ENCODE peak calls at places on chromosome 6, in six cellular contexts. L, Q, K, X, E and Z are unnamed samples. For H3K36me3, the result is how much of the 10 kb centered on the place peaks cover.

GRCh38 chr6:18388942-18389341 is 1.8 kb downstream of the RNF144B start:
- DNase-seq in L (no peak), Q (peak), K (no peak), X (peak), E (peak), Z (no peak)

GRCh38 chr6:35494161-35494563 is 2.7 kb downstream of the TEAD3 start:
- DNase-seq in L (peak), Q (peak), K (no peak), X (no peak), E (peak), Z (no peak)

GRCh38 chr6:33817520-33817919 is 13.7 kb upstream of the MLN start:
- DNase-seq in L (no peak), Q (no peak), K (no peak), X (no peak), E (no peak), Z (no peak)

GRCh38 chr6:122953766-122954165 is 42.3 kb upstream of the CLVS2 start:
- DNase-seq in L (no peak), Q (no peak), K (no peak), X (no peak), E (no peak), Z (no peak)

GRCh38 chr6:125332664-125333063 is 30.9 kb upstream of the HDDC2 start:
- DNase-seq in L (no peak), Q (no peak), K (no peak), X (no peak), E (no peak), Z (no peak)

GRCh38 chr6:43308101-43308989 is at the start of gene CRIP3:
- DNase-seq in L (peak), Q (peak), K (no peak), X (peak), E (peak), Z (peak)

GRCh38 chr6:118659513-118660217 is 8.3 kb upstream of the CEP85L start:
- DNase-seq in L (no peak), Q (peak), K (no peak), X (no peak), E (no peak), Z (peak)

GRCh38 chr6:143928853-143929252 is 64.6 kb downstream of the ZC2HC1B start:
- DNase-seq in L (no peak), Q (no peak), K (no peak), X (no peak), E (no peak), Z (no peak)

GRCh38 chr6:7165002-7165735 is 57.4 kb downstream of the RREB1 start:
- DNase-seq in L (no peak), Q (no peak), K (no peak), X (no peak), E (no peak), Z (peak)

GRCh38 chr6:26571592-26572296 is 25.0 kb upstream of the ABT1 start:
- DNase-seq in L (peak), Q (peak), K (peak), X (peak), E (peak), Z (peak)

GRCh38 chr6:156068870-156069269 is 613.2 kb upstream of the NOX3 start:
- DNase-seq in L (no peak), Q (no peak), K (no peak), X (no peak), E (no peak), Z (no peak)

GRCh38 chr6:130537447-130537846 is 171.6 kb downstream of the TMEM200A start:
- DNase-seq in L (no peak), Q (no peak), K (no peak), X (no peak), E (no peak), Z (no peak)

GRCh38 chr6:157757430-157758403 is 65.3 kb upstream of the SNX9 start:
- DNase-seq in L (no peak), Q (no peak), K (no peak), X (no peak), E (no peak), Z (no peak)

GRCh38 chr6:3499603-3500002 is 42.8 kb upstream of the SLC22A23 start:
- DNase-seq in L (no peak), Q (no peak), K (no peak), X (no peak), E (no peak), Z (no peak)

GRCh38 chr6:154930490-154930889 is 64.6 kb upstream of the TIAM2 start:
- DNase-seq in L (peak), Q (no peak), K (no peak), X (no peak), E (no peak), Z (no peak)

GRCh38 chr6:53227847-53228246 is 79.2 kb upstream of the GCM1 start:
- DNase-seq in L (no peak), Q (no peak), K (no peak), X (no peak), E (no peak), Z (no peak)

GRCh38 chr6:86357877-86358276 is 579.5 kb upstream of the HTR1E start:
- DNase-seq in L (peak), Q (no peak), K (no peak), X (no peak), E (peak), Z (peak)
- TF ChIP-seq EZH2phosphoT487 in L (no peak), Q (no peak), K (no peak), X (no peak), E (no peak), Z (no peak)

GRCh38 chr6:151431336-151431735 is 20.6 kb downstream of the RMND1 start:
- DNase-seq in L (peak), Q (no peak), K (no peak), X (no peak), E (no peak), Z (no peak)
- H3K36me3 ChIP-seq in L (under half), Q (under half), K (under half), X (under half), E (under half), Z (under half)

GRCh38 chr6:166307981-166308768 is at the start of gene PRR18:
- DNase-seq in L (peak), Q (peak), K (no peak), X (no peak), E (peak), Z (peak)
- TF ChIP-seq EZH2 in L (peak), Q (no peak), K (no peak), X (no peak), E (peak), Z (peak)

DNA sequence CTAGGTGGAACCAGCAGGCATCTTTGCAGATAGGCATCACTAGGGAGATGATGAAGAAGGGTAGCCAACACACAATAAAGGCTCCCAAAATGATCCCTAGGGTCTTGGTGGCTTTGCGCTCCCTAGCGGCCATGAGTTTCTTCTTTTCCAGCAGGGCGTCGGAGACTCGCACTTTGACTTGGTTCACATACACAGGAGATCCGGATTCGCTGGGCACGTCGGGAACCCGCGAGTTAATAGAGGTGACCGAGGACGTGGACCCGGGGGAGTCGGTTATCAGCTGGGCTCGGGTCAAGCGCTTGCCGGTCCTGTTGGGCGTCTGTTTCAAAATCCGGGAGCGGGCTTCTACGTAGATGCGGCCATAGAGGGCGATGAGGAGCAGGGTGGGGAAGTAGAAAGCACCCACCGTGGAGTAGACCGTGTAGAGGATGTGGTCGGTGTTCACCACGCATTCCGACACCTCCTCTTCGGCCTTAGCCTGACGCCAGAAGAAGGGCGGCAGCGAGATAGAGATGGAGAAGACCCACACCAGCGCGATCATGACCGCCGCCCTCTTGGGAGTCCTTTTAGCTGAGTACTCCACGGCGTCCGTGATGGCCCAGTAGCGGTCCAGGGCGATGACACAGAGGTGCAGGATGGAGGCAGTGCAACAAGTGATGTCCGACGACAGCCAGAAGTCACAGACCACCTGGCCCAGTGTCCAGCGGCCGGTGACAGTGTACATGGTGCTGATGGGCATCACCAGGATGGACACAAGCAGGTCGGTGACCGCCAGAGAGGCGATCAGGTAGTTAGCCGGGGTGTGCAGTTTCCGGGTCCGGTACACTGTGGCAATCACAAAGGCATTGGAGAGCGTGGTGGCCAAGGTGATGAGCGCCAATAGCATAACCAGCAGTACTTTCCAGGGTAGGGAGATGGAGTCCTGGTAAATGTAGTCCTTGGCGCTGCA is 658 bp downstream of the HTR1B start:
- DNase-seq in L (peak), Q (no peak), K (no peak), X (no peak), E (peak), Z (peak)
- TF ChIP-seq EZH2phosphoT487 in L (peak), Q (no peak), K (no peak), X (no peak), E (peak), Z (no peak)

DNA sequence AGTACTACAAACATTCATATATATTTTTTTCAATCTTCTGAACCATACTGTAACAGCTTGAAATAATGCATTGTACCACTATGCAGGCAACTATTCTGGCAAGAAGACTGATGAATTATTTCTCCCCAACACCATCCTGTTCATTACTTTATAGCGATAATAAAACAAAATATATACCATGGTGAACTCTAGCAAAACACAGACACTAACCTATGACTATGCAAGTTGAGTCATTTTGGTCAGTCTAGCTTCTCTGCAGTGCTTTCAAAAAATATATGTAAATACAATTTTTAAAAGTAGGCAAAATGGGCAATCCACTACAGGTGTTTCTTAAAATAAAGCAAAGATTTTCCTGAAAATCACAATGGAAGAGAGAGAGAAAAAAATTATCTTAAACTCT is 20.3 kb downstream of the PHIP start:
- DNase-seq in L (no peak), Q (no peak), K (no peak), X (no peak), E (no peak), Z (no peak)
- H3K36me3 ChIP-seq in L (half or more), Q (half or more), K (under half), X (under half), E (under half), Z (under half)

DNA sequence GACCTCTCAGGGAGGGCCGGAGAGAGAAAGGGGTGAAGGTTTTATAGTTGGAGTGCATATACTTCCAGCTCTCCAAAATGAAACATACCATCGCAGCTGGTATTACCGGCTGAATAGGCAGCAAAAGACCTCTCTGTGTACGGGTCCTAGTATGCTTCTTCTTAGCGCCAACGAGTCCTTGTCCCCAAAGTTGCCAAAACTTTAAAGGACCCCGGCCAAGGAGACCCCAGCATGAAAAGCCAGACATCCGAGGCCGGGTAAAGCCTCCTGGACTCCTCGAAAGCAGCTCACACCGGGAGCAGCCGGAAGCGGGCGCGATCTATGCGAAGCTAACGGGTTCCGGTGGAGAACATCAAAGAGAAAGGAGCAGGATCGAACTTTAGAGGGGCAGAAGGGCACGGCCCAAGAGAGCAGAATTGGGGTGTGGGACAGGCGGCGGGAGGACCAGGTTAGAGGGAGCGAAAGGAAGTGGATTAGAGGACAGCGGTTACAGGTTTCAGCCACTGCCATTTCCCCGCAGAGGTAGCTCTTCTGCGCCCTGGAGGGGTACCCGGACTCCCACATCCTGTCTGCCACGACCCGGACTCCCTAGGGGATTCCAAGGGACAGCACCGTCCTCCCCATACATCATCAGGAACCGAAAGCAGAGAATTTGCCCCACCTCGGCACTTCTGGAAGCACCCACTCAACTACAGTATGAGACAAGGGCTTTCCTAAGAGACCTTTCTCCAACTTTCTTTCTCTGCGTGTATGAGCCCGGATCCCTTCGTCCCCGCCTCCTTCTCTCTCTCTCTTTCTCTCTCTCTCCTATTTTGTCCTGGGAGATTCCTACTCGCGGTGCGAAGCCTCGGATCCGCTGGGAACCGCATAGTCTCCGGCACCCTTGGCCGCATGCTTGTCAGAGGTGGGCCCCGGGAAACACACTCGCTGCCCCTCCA is 602 bp upstream of the VGLL2 start:
- DNase-seq in L (peak), Q (peak), K (no peak), X (no peak), E (peak), Z (peak)
- TF ChIP-seq EZH2 in L (peak), Q (peak), K (no peak), X (no peak), E (peak), Z (peak)

GRCh38 chr6:16403831-16404230 is 165.4 kb downstream of the GMPR start:
- DNase-seq in L (no peak), Q (peak), K (no peak), X (peak), E (no peak), Z (no peak)

GRCh38 chr6:16401868-16402267 is 163.5 kb downstream of the GMPR start:
- DNase-seq in L (no peak), Q (no peak), K (no peak), X (no peak), E (no peak), Z (no peak)

GRCh38 chr6:16400248-16400760 is 161.9 kb downstream of the GMPR start:
- DNase-seq in L (no peak), Q (no peak), K (no peak), X (no peak), E (no peak), Z (no peak)

GRCh38 chr6:16404456-16404855 is 166.1 kb downstream of the GMPR start:
- DNase-seq in L (no peak), Q (no peak), K (no peak), X (no peak), E (no peak), Z (no peak)

DNA sequence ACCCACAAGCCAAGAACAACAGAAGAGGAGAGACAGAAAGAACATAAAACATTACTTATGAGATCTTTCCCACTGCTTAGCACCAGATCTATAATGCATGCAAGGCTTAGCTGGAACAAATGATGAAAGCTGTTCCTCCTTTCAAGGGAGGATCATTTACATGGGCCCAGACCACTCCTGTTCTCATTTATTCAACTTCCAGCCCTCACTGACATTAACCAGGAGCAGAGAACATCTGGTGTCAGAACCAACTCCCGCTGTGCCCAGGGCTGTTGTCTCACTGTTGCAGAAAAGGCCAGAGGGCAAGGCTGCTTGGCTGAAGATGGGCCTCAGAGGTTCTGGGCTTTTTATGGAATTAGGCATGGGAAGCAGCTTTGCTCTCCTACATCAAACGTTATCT is 164.1 kb downstream of the GMPR start:
- DNase-seq in L (no peak), Q (no peak), K (no peak), X (no peak), E (no peak), Z (peak)
- TF ChIP-seq EZH2phosphoT487 in L (no peak), Q (no peak), K (no peak), X (no peak), E (no peak), Z (no peak)

GRCh38 chr6:56604186-56604585 is 38.5 kb downstream of the DST start:
- DNase-seq in L (no peak), Q (peak), K (no peak), X (no peak), E (no peak), Z (no peak)

GRCh38 chr6:56608332-56608731 is 34.4 kb downstream of the DST start:
- DNase-seq in L (no peak), Q (no peak), K (no peak), X (no peak), E (no peak), Z (no peak)

DNA sequence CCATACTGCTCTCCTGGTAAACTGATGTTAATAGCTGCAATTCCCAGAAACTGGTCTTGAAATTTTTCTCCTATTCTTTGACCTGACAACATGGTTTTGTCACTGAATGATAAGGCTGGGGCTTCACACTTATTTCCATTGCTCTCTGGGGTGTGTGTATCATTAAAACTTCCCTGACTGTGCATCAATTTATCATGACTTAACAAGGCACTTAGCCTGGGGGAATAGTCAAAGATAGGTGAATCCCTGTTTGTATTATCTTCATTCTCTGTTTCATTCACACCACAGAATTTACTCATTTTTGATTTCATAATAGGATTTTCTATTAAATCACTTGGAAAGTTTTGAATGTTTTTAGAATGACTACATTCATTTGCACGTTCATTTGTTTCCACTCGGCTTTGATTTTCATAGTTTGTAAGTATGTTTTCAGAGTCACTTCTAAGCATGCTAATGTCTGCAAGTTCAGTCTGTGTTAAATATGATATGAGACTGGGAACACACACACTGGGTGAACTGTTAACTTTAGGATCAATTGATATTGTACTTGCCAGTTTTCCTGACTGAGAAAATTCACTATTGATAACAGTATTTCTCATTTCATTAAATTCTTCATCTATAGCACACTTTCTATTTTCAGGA is 35.5 kb downstream of the DST start:
- DNase-seq in L (no peak), Q (no peak), K (no peak), X (no peak), E (no peak), Z (no peak)
- H3K36me3 ChIP-seq in L (half or more), Q (half or more), K (under half), X (under half), E (under half), Z (under half)